ENCODE peak calls at places on chromosomes 5 and 9, in ten cellular contexts. O is endodermal cell; E is lower lobe of right lung; H is endothelial cell of umbilical vein; K is fibroblast of lung; I is psoas muscle; R is CD4-positive, alpha-beta T cell; G is H1; P is tibial artery; F is heart right ventricle. Q is an unnamed sample.

GRCh38 chr9:138103824-138104206 is 226.2 kb downstream of the CACNA1B start:
- DNase-seq in O (peak; percentile 35), H (no peak), K (no peak), R (no peak), F (no peak), P (no peak), E (no peak), I (no peak), G (no peak), Q (no peak)

GRCh38 chr5:68456756-68457217 is 241.2 kb downstream of the PIK3R1 start:
- DNase-seq in G (no peak), P (no peak), R (no peak), F (peak; percentile 50), H (peak; percentile 65), K (peak; percentile 70), I (no peak), E (no peak), O (no peak), Q (no peak)

GRCh38 chr9:104986096-104986495 is 58.1 kb upstream of the ABCA1 start:
- DNase-seq in G (no peak), H (no peak), E (no peak), F (no peak), O (no peak), P (no peak), R (no peak), K (no peak), I (no peak), Q (no peak)

GRCh38 chr5:60148356-60148755 is 254.8 kb upstream of the PDE4D start:
- DNase-seq in R (no peak), G (no peak), K (peak; percentile 66), E (no peak), O (no peak), I (no peak), H (no peak), P (no peak), F (no peak), Q (no peak)

GRCh38 chr5:151592855-151593408 is 1.8 kb upstream of the FAT2 start:
- DNase-seq in I (no peak), O (no peak), P (no peak), K (no peak), R (no peak), E (no peak), G (no peak), H (no peak), F (peak; percentile 23), Q (no peak)

GRCh38 chr5:76850543-76851140 is 828 bp downstream of the S100Z start:
- DNase-seq in G (no peak), H (no peak), P (no peak), I (no peak), O (no peak), K (no peak), F (no peak), E (no peak), R (no peak), Q (no peak)

GRCh38 chr5:34868736-34869135 is 29.8 kb downstream of the TTC23L start:
- DNase-seq in P (no peak), F (no peak), I (no peak), H (no peak), E (no peak), R (no peak), K (no peak), G (no peak), O (no peak), Q (no peak)

GRCh38 chr9:3894764-3895163 is 369.0 kb upstream of the RFX3 start:
- DNase-seq in I (no peak), R (no peak), E (no peak), K (peak; percentile 93), O (no peak), F (no peak), P (no peak), G (no peak), H (no peak), Q (no peak)

GRCh38 chr9:131773911-131774379 is 34.1 kb upstream of the RAPGEF1 start:
- DNase-seq in R (peak; percentile 17), P (no peak), K (peak; percentile 53), F (peak; percentile 74), G (no peak), I (no peak), E (no peak), H (peak; percentile 42), O (peak; percentile 88), Q (no peak)

GRCh38 chr9:129166962-129167557 is 11.0 kb downstream of the IER5L start:
- DNase-seq in K (peak; percentile 81), P (peak; percentile 90), O (peak; percentile 86), E (peak; percentile 88), G (no peak), F (peak; percentile 79), R (peak; percentile 20), I (peak; percentile 72), H (peak; percentile 90), Q (peak; percentile 94)

GRCh38 chr5:152218694-152219093 is 186.4 kb downstream of the NMUR2 start:
- DNase-seq in E (no peak), R (no peak), H (no peak), K (no peak), O (no peak), F (no peak), I (no peak), P (no peak), G (no peak), Q (no peak)

DNA sequence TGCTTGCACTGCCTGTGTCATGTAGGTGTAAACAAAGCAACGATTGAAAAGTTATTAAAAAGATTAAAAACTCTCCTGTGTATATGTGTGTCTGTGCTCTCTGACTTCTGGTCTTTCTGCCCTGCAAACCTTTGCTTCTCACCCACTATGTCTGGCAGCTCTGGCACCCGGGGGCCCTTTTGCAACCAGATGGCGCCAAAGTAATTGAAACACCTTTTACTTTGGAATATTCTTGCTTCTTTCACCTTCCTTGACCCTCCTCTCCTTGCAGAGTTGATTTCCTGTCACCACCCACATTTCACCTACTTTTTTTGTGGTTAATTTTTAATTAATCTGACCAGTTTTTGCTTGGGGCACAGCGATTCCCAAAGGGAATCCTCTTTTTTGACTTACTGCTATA is 275.5 kb downstream of the ARHGEF28 start:
- DNase-seq in F (no peak), H (no peak), E (no peak), K (no peak), O (peak; percentile 70), G (no peak), I (no peak), P (no peak), R (no peak), Q (no peak)
- TF ChIP-seq CTCF in F (no peak), H (no peak), E (no peak), K (no peak), O (peak; percentile 54), G (peak; percentile 26), I (no peak), P (no peak), R (no peak), Q (no peak)

GRCh38 chr5:141362719-141363118 is 1.2 kb upstream of the PCDHGA5 start:
- DNase-seq in H (no peak), G (no peak), K (no peak), F (no peak), P (no peak), R (no peak), I (no peak), E (no peak), O (no peak), Q (no peak)

GRCh38 chr5:141360685-141361084 is 891 bp downstream of the PCDHGB2 start:
- DNase-seq in K (no peak), O (no peak), R (no peak), P (no peak), F (no peak), H (no peak), E (no peak), I (no peak), G (no peak), Q (no peak)

GRCh38 chr5:141359790-141360426 is at the start of gene PCDHGB2:
- DNase-seq in K (peak; percentile 43), H (peak; percentile 16), O (peak; percentile 63), P (no peak), E (no peak), F (no peak), I (no peak), G (no peak), R (no peak), Q (no peak)

GRCh38 chr5:141366016-141366896 is 2.3 kb downstream of the PCDHGA5 start:
- DNase-seq in G (no peak), O (no peak), F (no peak), P (no peak), I (no peak), E (no peak), K (no peak), H (no peak), R (no peak), Q (no peak)

DNA sequence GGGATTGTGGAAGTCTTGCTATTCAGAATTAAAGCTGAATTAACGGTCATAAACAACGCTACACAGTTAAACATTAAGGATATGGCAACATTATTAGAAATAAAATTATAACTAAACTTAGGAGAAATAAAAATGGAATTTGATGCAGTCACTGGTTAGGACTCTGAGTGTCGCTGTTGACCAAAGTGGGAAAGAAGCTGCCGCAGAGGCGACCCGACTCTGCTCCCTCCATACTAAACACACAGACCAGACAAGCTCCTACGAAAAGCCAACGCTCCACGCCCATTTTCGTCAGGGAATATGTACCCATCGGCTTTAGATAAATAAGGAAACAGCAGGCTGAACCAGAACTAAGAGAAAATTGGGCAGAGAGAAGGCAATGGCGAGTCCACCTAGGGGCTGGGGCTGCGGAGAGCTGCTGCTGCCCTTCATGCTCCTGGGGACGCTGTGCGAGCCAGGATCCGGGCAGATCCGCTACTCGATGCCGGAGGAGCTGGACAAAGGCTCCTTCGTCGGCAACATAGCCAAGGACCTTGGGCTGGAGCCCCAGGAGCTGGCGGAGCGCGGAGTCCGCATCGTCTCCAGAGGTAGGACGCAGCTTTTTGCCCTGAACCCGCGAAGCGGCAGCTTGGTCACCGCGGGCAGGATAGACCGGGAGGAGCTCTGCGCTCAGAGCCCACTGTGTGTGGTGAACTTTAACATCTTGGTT is at the start of gene PCDHGA5:
- DNase-seq in I (no peak), P (no peak), E (no peak), H (no peak), F (no peak), K (peak; percentile 20), G (no peak), R (no peak), O (no peak), Q (no peak)
- H3K9me3 ChIP-seq in I (peaks cover 30% of the 10 kb centered on the region), P (peaks cover 84% of the 10 kb centered on the region), E (peaks cover 79% of the 10 kb centered on the region), H (peaks cover 2% of the 10 kb centered on the region), F (peaks cover 97% of the 10 kb centered on the region), K (peaks cover 5% of the 10 kb centered on the region), G (peaks cover 51% of the 10 kb centered on the region), R (peaks cover 52% of the 10 kb centered on the region), O (peaks cover 47% of the 10 kb centered on the region), Q (peaks cover 72% of the 10 kb centered on the region)

GRCh38 chr9:108468364-108468763 is 387.4 kb downstream of the ACTL7B start:
- DNase-seq in I (peak; percentile 45), E (peak; percentile 57), H (peak; percentile 36), K (peak; percentile 20), O (peak; percentile 87), R (no peak), G (peak; percentile 17), F (peak; percentile 8), P (no peak), Q (peak; percentile 68)
- TF ChIP-seq CTCF in I (peak; percentile 45), E (peak; percentile 32), H (peak; percentile 63), K (peak; percentile 48), O (peak; percentile 79), R (no peak), G (peak; percentile 73), F (peak; percentile 41), P (no peak), Q (no peak)

GRCh38 chr9:122609810-122610209 is 4.7 kb upstream of the OR1Q1 start:
- DNase-seq in H (no peak), O (no peak), P (no peak), K (no peak), E (no peak), I (no peak), R (no peak), F (no peak), G (no peak), Q (no peak)

GRCh38 chr9:122619996-122620395 is 5.5 kb downstream of the OR1Q1 start:
- DNase-seq in F (no peak), P (no peak), O (no peak), I (no peak), G (no peak), K (no peak), H (peak; percentile 36), R (no peak), E (no peak), Q (no peak)

GRCh38 chr9:122614362-122614761 is at the start of gene OR1Q1:
- DNase-seq in O (no peak), E (no peak), R (no peak), K (no peak), I (no peak), P (no peak), F (no peak), G (no peak), H (no peak), Q (no peak)
- H3K9me3 ChIP-seq in O (peaks cover 65% of the 10 kb centered on the region), E (no peaks in the 10 kb centered on the region), R (no peaks in the 10 kb centered on the region), K (no peaks in the 10 kb centered on the region), I (peaks cover 5% of the 10 kb centered on the region), P (no peaks in the 10 kb centered on the region), F (peaks cover 10% of the 10 kb centered on the region), G (peaks cover 54% of the 10 kb centered on the region), H (no peaks in the 10 kb centered on the region), Q (no peaks in the 10 kb centered on the region)